ENCODE peak calls at places on chromosomes 4 and X, in eight cellular contexts. One of them, this sample, is unnamed.

GRCh38 chrX:121231566-121232358 is 184.4 kb downstream of the GLUD2 start:
- DNase-seq in pancreas: no peak
- DNase-seq in suprapubic skin: no peak
- DNase-seq in AG09309: no peak
- DNase-seq in AG04450: no peak
- DNase-seq in tibial artery: no peak
- DNase-seq in uterus: no peak
- DNase-seq in testis: no peak
- DNase-seq in this sample: no peak

GRCh38 chrX:119234931-119235555 is 1.0 kb upstream of the PGRMC1 start:
- DNase-seq in pancreas: no peak
- DNase-seq in suprapubic skin: no peak
- DNase-seq in AG09309: no peak
- DNase-seq in AG04450: no peak
- DNase-seq in tibial artery: no peak
- DNase-seq in uterus: peak
- DNase-seq in testis: no peak
- DNase-seq in this sample: no peak

GRCh38 chr4:147768113-147768512 is 36.2 kb downstream of the ARHGAP10 start:
- DNase-seq in pancreas: no peak
- DNase-seq in suprapubic skin: no peak
- DNase-seq in AG09309: peak
- DNase-seq in AG04450: no peak
- DNase-seq in tibial artery: no peak
- DNase-seq in uterus: no peak
- DNase-seq in testis: no peak
- DNase-seq in this sample: peak

GRCh38 chrX:79036152-79036551 is 91.0 kb downstream of the P2RY10 start:
- DNase-seq in pancreas: no peak
- DNase-seq in suprapubic skin: no peak
- DNase-seq in AG09309: no peak
- DNase-seq in AG04450: no peak
- DNase-seq in tibial artery: no peak
- DNase-seq in uterus: no peak
- DNase-seq in testis: no peak
- DNase-seq in this sample: no peak

GRCh38 chr4:56783986-56784385 is 37.5 kb downstream of the SPINK2 start:
- DNase-seq in pancreas: no peak
- DNase-seq in suprapubic skin: no peak
- DNase-seq in AG09309: no peak
- DNase-seq in AG04450: no peak
- DNase-seq in tibial artery: no peak
- DNase-seq in uterus: no peak
- DNase-seq in testis: no peak
- DNase-seq in this sample: no peak

GRCh38 chr4:175884048-175884447 is 72.0 kb upstream of the GPM6A start:
- DNase-seq in pancreas: no peak
- DNase-seq in suprapubic skin: no peak
- DNase-seq in AG09309: no peak
- DNase-seq in AG04450: no peak
- DNase-seq in tibial artery: no peak
- DNase-seq in uterus: no peak
- DNase-seq in testis: no peak
- DNase-seq in this sample: peak

GRCh38 chrX:130082244-130083106 is 27.8 kb downstream of the ELF4 start:
- DNase-seq in pancreas: no peak
- DNase-seq in suprapubic skin: peak
- DNase-seq in AG09309: no peak
- DNase-seq in AG04450: no peak
- DNase-seq in tibial artery: peak
- DNase-seq in uterus: peak
- DNase-seq in testis: peak
- DNase-seq in this sample: no peak

GRCh38 chr4:184534511-184535391 is 60.4 kb upstream of the IRF2 start:
- DNase-seq in pancreas: no peak
- DNase-seq in suprapubic skin: no peak
- DNase-seq in AG09309: peak
- DNase-seq in AG04450: no peak
- DNase-seq in tibial artery: no peak
- DNase-seq in uterus: no peak
- DNase-seq in testis: no peak
- DNase-seq in this sample: peak

GRCh38 chr4:176422511-176422910 is 102.7 kb downstream of the SPCS3 start:
- DNase-seq in pancreas: no peak
- DNase-seq in suprapubic skin: no peak
- DNase-seq in AG09309: no peak
- DNase-seq in AG04450: no peak
- DNase-seq in tibial artery: no peak
- DNase-seq in uterus: no peak
- DNase-seq in testis: no peak
- DNase-seq in this sample: no peak

GRCh38 chr4:145043306-145043705 is 54.7 kb downstream of the ANAPC10 start:
- DNase-seq in pancreas: no peak
- DNase-seq in suprapubic skin: no peak
- DNase-seq in AG09309: no peak
- DNase-seq in AG04450: no peak
- DNase-seq in tibial artery: no peak
- DNase-seq in uterus: no peak
- DNase-seq in testis: no peak
- DNase-seq in this sample: no peak

GRCh38 chrX:113920661-113921060 is 663.2 kb upstream of the HTR2C start:
- DNase-seq in pancreas: no peak
- DNase-seq in suprapubic skin: no peak
- DNase-seq in AG09309: no peak
- DNase-seq in AG04450: no peak
- DNase-seq in tibial artery: no peak
- DNase-seq in uterus: no peak
- DNase-seq in testis: no peak
- DNase-seq in this sample: no peak

GRCh38 chr4:118765399-118765798 is 70.5 kb downstream of the SEC24D start:
- DNase-seq in pancreas: no peak
- DNase-seq in suprapubic skin: no peak
- DNase-seq in AG09309: peak
- DNase-seq in AG04450: peak
- DNase-seq in tibial artery: no peak
- DNase-seq in uterus: peak
- DNase-seq in testis: no peak
- DNase-seq in this sample: peak

GRCh38 chr4:187999406-187999932 is 3.9 kb downstream of the ZFP42 start:
- DNase-seq in pancreas: no peak
- DNase-seq in suprapubic skin: no peak
- DNase-seq in AG09309: no peak
- DNase-seq in AG04450: no peak
- DNase-seq in tibial artery: no peak
- DNase-seq in uterus: no peak
- DNase-seq in testis: no peak
- DNase-seq in this sample: no peak

GRCh38 chr4:81081156-81081555 is 50.6 kb downstream of the BMP3 start:
- DNase-seq in pancreas: no peak
- DNase-seq in suprapubic skin: no peak
- DNase-seq in AG09309: no peak
- DNase-seq in AG04450: no peak
- DNase-seq in tibial artery: no peak
- DNase-seq in uterus: no peak
- DNase-seq in testis: no peak
- DNase-seq in this sample: no peak

GRCh38 chr4:5785806-5786680 is 75.0 kb downstream of the EVC start:
- DNase-seq in pancreas: no peak
- DNase-seq in suprapubic skin: no peak
- DNase-seq in AG09309: peak
- DNase-seq in AG04450: peak
- DNase-seq in tibial artery: no peak
- DNase-seq in uterus: no peak
- DNase-seq in testis: no peak
- DNase-seq in this sample: peak

GRCh38 chr4:110196871-110197420 is 1.5 kb downstream of the ELOVL6 start:
- DNase-seq in pancreas: peak
- DNase-seq in suprapubic skin: peak
- DNase-seq in AG09309: no peak
- DNase-seq in AG04450: no peak
- DNase-seq in tibial artery: peak
- DNase-seq in uterus: peak
- DNase-seq in testis: peak
- DNase-seq in this sample: no peak

GRCh38 chr4:111652206-111652605 is 493.0 kb upstream of the FAM241A start:
- DNase-seq in pancreas: no peak
- DNase-seq in suprapubic skin: no peak
- DNase-seq in AG09309: no peak
- DNase-seq in AG04450: no peak
- DNase-seq in tibial artery: no peak
- DNase-seq in uterus: no peak
- DNase-seq in testis: no peak
- DNase-seq in this sample: no peak

GRCh38 chrX:115147220-115147619 is 42.0 kb upstream of the RBMXL3 start:
- DNase-seq in pancreas: no peak
- DNase-seq in suprapubic skin: no peak
- DNase-seq in AG09309: no peak
- DNase-seq in AG04450: no peak
- DNase-seq in tibial artery: no peak
- DNase-seq in uterus: no peak
- DNase-seq in testis: no peak
- DNase-seq in this sample: peak

GRCh38 chr4:153641532-153641931 is 42.5 kb upstream of the TLR2 start:
- DNase-seq in pancreas: no peak
- DNase-seq in suprapubic skin: no peak
- DNase-seq in AG09309: no peak
- DNase-seq in AG04450: no peak
- DNase-seq in tibial artery: no peak
- DNase-seq in uterus: no peak
- DNase-seq in testis: no peak
- DNase-seq in this sample: no peak

GRCh38 chr4:148445071-148445902 is 3.1 kb upstream of the NR3C2 start:
- DNase-seq in pancreas: peak
- DNase-seq in suprapubic skin: peak
- DNase-seq in AG09309: no peak
- DNase-seq in AG04450: no peak
- DNase-seq in tibial artery: peak
- DNase-seq in uterus: peak
- DNase-seq in testis: peak
- DNase-seq in this sample: no peak

DNA sequence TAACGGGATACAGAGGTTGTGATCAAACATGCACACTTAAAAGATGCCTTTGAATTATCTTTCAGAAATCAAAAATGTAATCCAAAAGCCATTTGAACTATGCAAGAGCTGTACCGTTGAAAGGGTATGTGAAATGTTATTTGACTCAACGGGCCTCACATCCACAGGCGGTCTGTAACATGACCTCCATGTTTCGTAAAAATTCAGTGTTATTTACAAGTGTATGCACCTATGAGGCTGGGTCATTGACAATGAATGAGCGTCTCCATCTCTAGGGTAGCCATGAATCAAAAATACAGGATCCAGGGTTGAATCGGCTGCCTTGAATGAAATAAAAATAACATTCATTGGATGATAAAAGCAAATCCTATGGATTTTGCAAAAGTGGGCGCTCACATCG is 100.1 kb downstream of the CRLF2 start:
- DNase-seq in pancreas: no peak
- DNase-seq in suprapubic skin: no peak
- DNase-seq in AG09309: no peak
- DNase-seq in AG04450: no peak
- DNase-seq in tibial artery: no peak
- DNase-seq in uterus: no peak
- DNase-seq in testis: no peak
- DNase-seq in this sample: no peak
- H3K4me3 ChIP-seq in pancreas: no peak
- H3K4me3 ChIP-seq in suprapubic skin: no peak
- H3K4me3 ChIP-seq in AG09309: no peak
- H3K4me3 ChIP-seq in AG04450: no peak
- H3K4me3 ChIP-seq in tibial artery: no peak
- H3K4me3 ChIP-seq in uterus: no peak
- H3K4me3 ChIP-seq in testis: no peak
- H3K4me3 ChIP-seq in this sample: no peak

DNA sequence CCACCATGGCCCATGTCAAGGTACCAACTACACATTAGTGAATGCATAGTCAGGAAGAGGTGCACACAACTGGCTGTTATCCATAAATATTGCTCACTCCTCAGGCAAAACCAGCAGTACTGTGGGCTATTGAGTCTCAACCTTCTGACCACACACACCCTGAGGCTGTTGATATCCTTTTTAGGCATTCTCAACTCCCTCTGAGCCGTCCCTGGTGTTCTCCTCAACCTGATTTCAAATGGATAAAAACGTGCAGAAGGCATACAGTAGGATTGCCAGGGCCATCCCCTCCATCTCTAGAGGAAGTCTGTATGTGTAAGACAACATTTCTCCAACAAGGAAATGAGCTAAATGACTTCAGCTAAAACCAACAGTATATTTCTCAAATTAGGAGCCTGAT is 98.7 kb upstream of the KLHL13 start:
- DNase-seq in pancreas: no peak
- DNase-seq in suprapubic skin: no peak
- DNase-seq in AG09309: no peak
- DNase-seq in AG04450: no peak
- DNase-seq in tibial artery: no peak
- DNase-seq in uterus: no peak
- DNase-seq in testis: no peak
- DNase-seq in this sample: no peak
- TF ChIP-seq CTCF in pancreas: no peak
- TF ChIP-seq CTCF in suprapubic skin: no peak
- TF ChIP-seq CTCF in AG09309: no peak
- TF ChIP-seq CTCF in AG04450: no peak
- TF ChIP-seq CTCF in tibial artery: no peak
- TF ChIP-seq CTCF in uterus: no peak
- TF ChIP-seq CTCF in testis: no peak
- TF ChIP-seq CTCF in this sample: no peak

DNA sequence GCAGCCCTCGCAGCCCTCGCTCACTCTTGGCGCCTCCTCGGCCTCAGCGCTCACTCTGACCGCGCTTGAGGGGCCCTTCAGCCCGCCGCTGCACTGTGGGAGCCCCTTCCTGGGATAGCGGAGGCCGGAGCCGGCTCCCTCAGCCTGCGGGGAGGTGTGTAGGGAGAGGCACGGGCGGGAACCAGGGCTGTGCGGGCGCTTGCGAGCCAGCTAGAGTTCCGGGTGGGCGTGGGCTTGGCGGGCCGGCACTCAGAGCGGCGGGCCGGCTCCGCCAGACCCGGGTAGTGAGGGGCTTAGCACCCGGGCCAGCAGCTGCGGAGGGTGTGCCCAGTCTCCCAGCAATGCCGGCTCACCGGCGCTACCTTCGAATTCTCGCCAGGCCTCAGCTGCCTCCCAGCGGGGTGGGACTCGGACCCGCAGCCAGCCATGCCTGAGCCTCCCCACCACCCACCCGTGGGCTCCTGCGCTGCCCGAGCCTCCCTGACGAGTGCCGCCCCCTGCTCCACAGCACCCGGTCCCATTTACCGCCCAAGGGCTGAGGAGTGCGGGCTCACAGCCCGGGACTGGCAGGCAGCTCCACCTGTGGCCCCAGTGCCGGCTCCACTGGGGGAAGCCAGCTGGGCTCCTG is 1.4 kb upstream of the AADAT start:
- DNase-seq in pancreas: no peak
- DNase-seq in suprapubic skin: no peak
- DNase-seq in AG09309: no peak
- DNase-seq in AG04450: no peak
- DNase-seq in tibial artery: no peak
- DNase-seq in uterus: no peak
- DNase-seq in testis: no peak
- DNase-seq in this sample: no peak
- H3K4me3 ChIP-seq in pancreas: no peak
- H3K4me3 ChIP-seq in suprapubic skin: no peak
- H3K4me3 ChIP-seq in AG09309: no peak
- H3K4me3 ChIP-seq in AG04450: no peak
- H3K4me3 ChIP-seq in tibial artery: no peak
- H3K4me3 ChIP-seq in uterus: no peak
- H3K4me3 ChIP-seq in testis: peak
- H3K4me3 ChIP-seq in this sample: no peak

GRCh38 chrX:108165349-108166111 is 74.0 kb downstream of the ATG4A start:
- DNase-seq in pancreas: no peak
- DNase-seq in suprapubic skin: no peak
- DNase-seq in AG09309: no peak
- DNase-seq in AG04450: peak
- DNase-seq in tibial artery: no peak
- DNase-seq in uterus: peak
- DNase-seq in testis: peak
- DNase-seq in this sample: peak
- TF ChIP-seq CTCF in pancreas: no peak
- TF ChIP-seq CTCF in suprapubic skin: no peak
- TF ChIP-seq CTCF in AG09309: peak
- TF ChIP-seq CTCF in AG04450: peak
- TF ChIP-seq CTCF in tibial artery: no peak
- TF ChIP-seq CTCF in uterus: no peak
- TF ChIP-seq CTCF in testis: peak
- TF ChIP-seq CTCF in this sample: peak

This sample was measured in fibroblast of pulmonary artery.